ENCODE peak calls at places on chromosomes 3 and 15, in four cellular contexts. One of them, this sample, is unnamed.

GRCh38 chr15:29805043-29805707 is 17.1 kb downstream of the TJP1 start:
- DNase-seq in upper lobe of right lung: no peak
- DNase-seq in CD8-positive, alpha-beta T cell: no peak
- DNase-seq in pancreas: peak
- DNase-seq in this sample: no peak

GRCh38 chr15:62658498-62658897 is 384.0 kb upstream of the TPM1 start:
- DNase-seq in upper lobe of right lung: no peak
- DNase-seq in CD8-positive, alpha-beta T cell: no peak
- DNase-seq in pancreas: no peak
- DNase-seq in this sample: no peak

GRCh38 chr15:70566047-70566835 is 197.1 kb downstream of the UACA start:
- DNase-seq in upper lobe of right lung: no peak
- DNase-seq in CD8-positive, alpha-beta T cell: no peak
- DNase-seq in pancreas: no peak
- DNase-seq in this sample: peak

GRCh38 chr15:57647791-57648130 is 56.1 kb downstream of the MYZAP start:
- DNase-seq in upper lobe of right lung: no peak
- DNase-seq in CD8-positive, alpha-beta T cell: no peak
- DNase-seq in pancreas: no peak
- DNase-seq in this sample: no peak

GRCh38 chr15:58232273-58233065 is 94.3 kb downstream of the AQP9 start:
- DNase-seq in upper lobe of right lung: no peak
- DNase-seq in CD8-positive, alpha-beta T cell: no peak
- DNase-seq in pancreas: no peak
- DNase-seq in this sample: no peak

GRCh38 chr3:169562988-169563774 is 100.3 kb downstream of the MECOM start:
- DNase-seq in upper lobe of right lung: no peak
- DNase-seq in CD8-positive, alpha-beta T cell: no peak
- DNase-seq in pancreas: no peak
- DNase-seq in this sample: no peak

GRCh38 chr3:111764645-111765091 is 94.4 kb upstream of the PHLDB2 start:
- DNase-seq in upper lobe of right lung: no peak
- DNase-seq in CD8-positive, alpha-beta T cell: no peak
- DNase-seq in pancreas: no peak
- DNase-seq in this sample: no peak

GRCh38 chr3:150384517-150385212 is 23.4 kb upstream of the TSC22D2 start:
- DNase-seq in upper lobe of right lung: peak
- DNase-seq in CD8-positive, alpha-beta T cell: peak
- DNase-seq in pancreas: no peak
- DNase-seq in this sample: peak

GRCh38 chr3:83523470-83524073 is 1435.2 kb upstream of the CADM2 start:
- DNase-seq in upper lobe of right lung: no peak
- DNase-seq in CD8-positive, alpha-beta T cell: no peak
- DNase-seq in pancreas: peak
- DNase-seq in this sample: peak

GRCh38 chr3:114411292-114411691 is 117.5 kb downstream of the TIGIT start:
- DNase-seq in upper lobe of right lung: no peak
- DNase-seq in CD8-positive, alpha-beta T cell: no peak
- DNase-seq in pancreas: no peak
- DNase-seq in this sample: no peak

GRCh38 chr3:186760141-186760813 is 23.1 kb upstream of the EIF4A2 start:
- DNase-seq in upper lobe of right lung: no peak
- DNase-seq in CD8-positive, alpha-beta T cell: no peak
- DNase-seq in pancreas: no peak
- DNase-seq in this sample: no peak

GRCh38 chr3:57959407-57960173 is 48.6 kb upstream of the FLNB start:
- DNase-seq in upper lobe of right lung: no peak
- DNase-seq in CD8-positive, alpha-beta T cell: no peak
- DNase-seq in pancreas: no peak
- DNase-seq in this sample: peak

GRCh38 chr3:53956591-53956990 is 64.9 kb upstream of the SELENOK start:
- DNase-seq in upper lobe of right lung: no peak
- DNase-seq in CD8-positive, alpha-beta T cell: no peak
- DNase-seq in pancreas: no peak
- DNase-seq in this sample: no peak

GRCh38 chr3:132726341-132726823 is 4.2 kb upstream of the NPHP3 start:
- DNase-seq in upper lobe of right lung: no peak
- DNase-seq in CD8-positive, alpha-beta T cell: no peak
- DNase-seq in pancreas: no peak
- DNase-seq in this sample: peak

GRCh38 chr3:3305087-3305486 is 125.6 kb upstream of the CRBN start:
- DNase-seq in upper lobe of right lung: no peak
- DNase-seq in CD8-positive, alpha-beta T cell: no peak
- DNase-seq in pancreas: no peak
- DNase-seq in this sample: no peak

GRCh38 chr15:70351391-70351790 is 253.7 kb upstream of the TLE3 start:
- DNase-seq in upper lobe of right lung: no peak
- DNase-seq in CD8-positive, alpha-beta T cell: no peak
- DNase-seq in pancreas: no peak
- DNase-seq in this sample: no peak

GRCh38 chr3:169846458-169847193 is 23.1 kb downstream of the LRRC31 start:
- DNase-seq in upper lobe of right lung: no peak
- DNase-seq in CD8-positive, alpha-beta T cell: no peak
- DNase-seq in pancreas: no peak
- DNase-seq in this sample: no peak

GRCh38 chr15:88805031-88805780 is 2.0 kb downstream of the ACAN start:
- DNase-seq in upper lobe of right lung: no peak
- DNase-seq in CD8-positive, alpha-beta T cell: no peak
- DNase-seq in pancreas: no peak
- DNase-seq in this sample: peak

GRCh38 chr3:15899438-15899837 is 101.7 kb upstream of the ANKRD28 start:
- DNase-seq in upper lobe of right lung: no peak
- DNase-seq in CD8-positive, alpha-beta T cell: no peak
- DNase-seq in pancreas: no peak
- DNase-seq in this sample: no peak

GRCh38 chr15:75063338-75063737 is 39.9 kb downstream of the PPCDC start:
- DNase-seq in upper lobe of right lung: peak
- DNase-seq in CD8-positive, alpha-beta T cell: no peak
- DNase-seq in pancreas: no peak
- DNase-seq in this sample: no peak

DNA sequence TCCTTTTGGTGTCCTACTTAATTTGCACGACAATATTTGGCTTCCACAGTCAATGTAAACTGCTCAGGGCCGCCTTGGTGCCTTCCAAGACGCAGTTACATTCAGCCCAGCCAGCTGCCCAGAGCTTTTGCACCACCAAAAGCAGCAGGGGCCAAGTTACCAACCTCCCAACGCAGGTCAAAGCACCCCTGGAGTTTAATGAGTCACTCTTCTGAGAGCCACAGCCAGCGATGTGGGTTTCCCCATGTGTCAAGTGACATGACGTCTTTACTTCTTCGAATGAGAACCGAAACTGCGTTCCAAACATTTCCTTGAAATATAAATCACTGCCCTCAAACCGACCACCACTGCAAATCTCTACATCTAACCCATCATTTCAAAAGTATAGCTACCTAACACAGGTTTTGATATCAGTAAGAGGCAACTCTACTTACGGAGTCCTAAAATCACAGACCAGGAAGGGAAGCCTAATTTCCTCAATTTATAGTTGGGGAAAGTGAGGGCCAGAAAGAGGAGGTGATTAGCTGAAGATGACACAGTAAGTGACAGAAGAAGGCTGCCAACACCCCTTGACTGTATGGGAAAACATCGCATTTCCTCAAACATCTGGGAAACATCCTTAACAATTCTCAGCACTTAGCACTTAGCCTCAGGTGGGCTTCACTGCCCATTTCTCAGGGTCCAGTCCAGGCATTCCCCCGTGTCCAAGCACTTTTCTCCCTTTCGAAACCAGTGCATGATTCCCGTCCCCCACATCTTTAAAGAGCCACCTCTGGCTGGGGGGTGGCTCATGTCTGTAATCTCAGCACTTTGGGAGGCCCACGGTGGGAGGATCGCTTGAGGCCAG is 24.5 kb downstream of the MB21D2 start:
- DNase-seq in upper lobe of right lung: peak
- DNase-seq in CD8-positive, alpha-beta T cell: no peak
- DNase-seq in pancreas: peak
- DNase-seq in this sample: peak
- H3K4me3 ChIP-seq in upper lobe of right lung: peak
- H3K4me3 ChIP-seq in CD8-positive, alpha-beta T cell: peak
- H3K4me3 ChIP-seq in pancreas: no peak
- H3K4me3 ChIP-seq in this sample: no peak

DNA sequence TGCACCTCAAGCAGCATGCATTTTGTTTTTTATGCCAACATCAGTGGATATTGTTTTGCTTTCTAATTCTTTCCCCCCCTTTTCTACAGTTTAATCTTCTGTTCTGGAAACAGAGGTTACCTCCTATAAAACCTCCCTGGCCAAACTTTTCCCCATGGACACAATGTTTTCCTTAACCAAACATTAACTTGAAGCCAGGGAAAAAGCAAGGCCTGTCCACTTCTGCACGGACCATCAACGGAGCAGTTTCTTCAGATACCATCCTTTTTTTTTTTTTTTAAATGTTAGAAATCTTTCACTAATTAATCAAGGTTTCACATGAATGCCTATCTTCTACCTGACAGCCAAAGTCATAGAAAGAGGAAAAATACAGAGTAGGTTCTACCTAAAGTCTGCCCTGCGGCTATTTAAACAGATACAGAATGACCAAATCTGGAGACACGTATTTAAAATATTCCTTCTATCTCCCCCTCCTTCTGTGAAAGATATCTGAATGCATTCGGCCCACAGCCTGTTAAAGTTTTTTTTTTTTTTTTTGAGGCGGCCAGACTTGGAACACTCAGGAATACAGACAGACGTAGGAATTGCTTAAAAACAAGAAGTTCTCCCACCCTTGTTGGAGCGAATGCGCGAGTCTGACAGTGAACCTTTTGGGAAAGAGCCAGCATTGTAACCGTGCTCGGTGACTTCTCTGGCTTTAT is 126.8 kb downstream of the ADAMTS9 start:
- DNase-seq in upper lobe of right lung: no peak
- DNase-seq in CD8-positive, alpha-beta T cell: no peak
- DNase-seq in pancreas: no peak
- DNase-seq in this sample: no peak
- H3K4me3 ChIP-seq in upper lobe of right lung: peak
- H3K4me3 ChIP-seq in CD8-positive, alpha-beta T cell: no peak
- H3K4me3 ChIP-seq in pancreas: no peak
- H3K4me3 ChIP-seq in this sample: no peak

GRCh38 chr3:105493305-105493892 is 126.7 kb downstream of the ALCAM start:
- DNase-seq in upper lobe of right lung: no peak
- DNase-seq in CD8-positive, alpha-beta T cell: no peak
- DNase-seq in pancreas: no peak
- DNase-seq in this sample: no peak

GRCh38 chr3:105496343-105496742 is 129.6 kb downstream of the ALCAM start:
- DNase-seq in upper lobe of right lung: no peak
- DNase-seq in CD8-positive, alpha-beta T cell: no peak
- DNase-seq in pancreas: no peak
- DNase-seq in this sample: no peak

GRCh38 chr3:105490045-105490444 is 123.3 kb downstream of the ALCAM start:
- DNase-seq in upper lobe of right lung: no peak
- DNase-seq in CD8-positive, alpha-beta T cell: no peak
- DNase-seq in pancreas: no peak
- DNase-seq in this sample: no peak

GRCh38 chr3:105497381-105497780 is 130.7 kb downstream of the ALCAM start:
- DNase-seq in upper lobe of right lung: no peak
- DNase-seq in CD8-positive, alpha-beta T cell: no peak
- DNase-seq in pancreas: no peak
- DNase-seq in this sample: no peak

GRCh38 chr3:105495021-105495420 is 128.3 kb downstream of the ALCAM start:
- DNase-seq in upper lobe of right lung: no peak
- DNase-seq in CD8-positive, alpha-beta T cell: no peak
- DNase-seq in pancreas: no peak
- DNase-seq in this sample: no peak
- H3K4me3 ChIP-seq in upper lobe of right lung: no peak
- H3K4me3 ChIP-seq in CD8-positive, alpha-beta T cell: no peak
- H3K4me3 ChIP-seq in pancreas: no peak
- H3K4me3 ChIP-seq in this sample: no peak

DNA sequence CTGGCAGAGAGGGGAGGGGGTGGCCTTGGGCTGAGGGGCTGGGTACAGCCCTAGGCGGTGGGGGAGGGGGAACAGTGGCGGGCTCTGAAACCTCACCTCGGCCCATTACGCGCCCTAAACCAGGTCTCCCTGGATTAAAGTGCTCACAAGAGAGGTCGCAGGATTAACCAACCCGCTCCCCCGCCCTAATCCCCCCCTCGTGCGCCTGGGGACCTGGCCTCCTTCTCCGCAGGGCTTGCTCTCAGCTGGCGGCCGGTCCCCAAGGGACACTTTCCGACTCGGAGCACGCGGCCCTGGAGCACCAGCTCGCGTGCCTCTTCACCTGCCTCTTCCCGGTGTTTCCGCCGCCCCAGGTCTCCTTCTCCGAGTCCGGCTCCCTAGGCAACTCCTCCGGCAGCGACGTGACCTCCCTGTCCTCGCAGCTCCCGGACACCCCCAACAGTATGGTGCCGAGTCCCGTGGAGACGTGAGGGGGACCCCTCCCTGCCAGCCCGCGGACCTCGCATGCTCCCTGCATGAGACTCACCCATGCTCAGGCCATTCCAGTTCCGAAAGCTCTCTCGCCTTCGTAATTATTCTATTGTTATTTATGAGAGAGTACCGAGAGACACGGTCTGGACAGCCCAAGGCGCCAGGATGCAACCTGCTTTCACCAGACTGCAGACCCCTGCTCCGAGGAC is 4.9 kb downstream of the ISL2 start:
- DNase-seq in upper lobe of right lung: no peak
- DNase-seq in CD8-positive, alpha-beta T cell: no peak
- DNase-seq in pancreas: no peak
- DNase-seq in this sample: peak
- H3K4me3 ChIP-seq in upper lobe of right lung: no peak
- H3K4me3 ChIP-seq in CD8-positive, alpha-beta T cell: no peak
- H3K4me3 ChIP-seq in pancreas: no peak
- H3K4me3 ChIP-seq in this sample: peak

GRCh38 chr3:72380711-72381508 is 467.3 kb downstream of the SHQ1 start:
- DNase-seq in upper lobe of right lung: no peak
- DNase-seq in CD8-positive, alpha-beta T cell: no peak
- DNase-seq in pancreas: no peak
- DNase-seq in this sample: no peak
- H3K4me3 ChIP-seq in upper lobe of right lung: no peak
- H3K4me3 ChIP-seq in CD8-positive, alpha-beta T cell: no peak
- H3K4me3 ChIP-seq in pancreas: no peak
- H3K4me3 ChIP-seq in this sample: no peak

DNA sequence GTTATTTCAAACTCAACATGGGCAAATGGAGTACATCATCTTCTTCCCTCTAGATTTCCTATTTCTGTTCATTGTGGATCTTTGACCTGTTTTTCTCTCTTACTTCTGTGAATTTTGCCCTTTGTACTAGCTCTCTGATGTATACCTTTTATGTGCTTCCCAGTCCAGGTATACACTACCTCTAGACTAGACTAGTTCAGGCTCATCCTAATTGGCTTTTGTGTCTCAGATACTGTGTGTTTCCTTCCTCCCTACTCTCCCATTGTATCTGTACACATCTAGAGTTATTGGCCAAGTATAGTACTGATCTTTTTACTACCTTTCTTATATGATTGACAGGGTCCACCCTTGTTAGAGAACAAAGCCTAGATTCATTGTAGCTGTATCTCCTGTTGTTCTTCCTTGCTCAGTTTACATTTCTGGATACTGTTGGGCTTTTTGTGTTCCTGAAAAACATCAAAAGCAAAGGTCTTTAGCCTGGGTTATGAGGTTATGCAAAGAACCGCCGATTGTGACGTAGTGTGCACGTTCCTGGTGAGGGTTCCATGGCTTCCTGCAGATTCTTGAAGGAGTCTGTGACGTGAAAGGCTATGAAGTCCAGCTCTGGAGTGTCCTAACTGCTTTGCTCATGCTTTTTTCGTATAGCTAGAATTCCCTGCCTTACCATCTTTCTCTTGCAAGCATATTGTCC is 167.3 kb downstream of the KLHL25 start:
- DNase-seq in upper lobe of right lung: no peak
- DNase-seq in CD8-positive, alpha-beta T cell: no peak
- DNase-seq in pancreas: no peak
- DNase-seq in this sample: no peak
- H3K4me3 ChIP-seq in upper lobe of right lung: no peak
- H3K4me3 ChIP-seq in CD8-positive, alpha-beta T cell: no peak
- H3K4me3 ChIP-seq in pancreas: no peak
- H3K4me3 ChIP-seq in this sample: no peak